ENCODE peak calls at places on chromosomes 11 and 22, in five cellular contexts. One of them, this sample, is unnamed.

GRCh38 chr11:3855808-3856491 is 486 bp downstream of the STIM1 start:
- DNase-seq in neural crest cell: peak
- DNase-seq in pulmonary artery endothelial cell: no peak
- DNase-seq in cardiac septum: peak
- DNase-seq in stimulated activated CD4-positive, alpha-beta T cell treated with anti-CD3 and anti-CD28 coated beads, Interleukin-1b, Interleukin-23, amount 100 ng/mL, for 48 hours: peak
- DNase-seq in this sample: no peak

GRCh38 chr22:46004105-46004866 is 27.3 kb upstream of the WNT7B start:
- DNase-seq in neural crest cell: no peak
- DNase-seq in pulmonary artery endothelial cell: no peak
- DNase-seq in cardiac septum: no peak
- DNase-seq in stimulated activated CD4-positive, alpha-beta T cell treated with anti-CD3 and anti-CD28 coated beads, Interleukin-1b, Interleukin-23, amount 100 ng/mL, for 48 hours: no peak
- DNase-seq in this sample: no peak

GRCh38 chr11:109668973-109669634 is 247.1 kb downstream of the C11orf87 start:
- DNase-seq in neural crest cell: no peak
- DNase-seq in pulmonary artery endothelial cell: no peak
- DNase-seq in cardiac septum: no peak
- DNase-seq in stimulated activated CD4-positive, alpha-beta T cell treated with anti-CD3 and anti-CD28 coated beads, Interleukin-1b, Interleukin-23, amount 100 ng/mL, for 48 hours: no peak
- DNase-seq in this sample: no peak

GRCh38 chr11:38687008-38687407 is 2089.0 kb upstream of the RAG2 start:
- DNase-seq in neural crest cell: no peak
- DNase-seq in pulmonary artery endothelial cell: no peak
- DNase-seq in cardiac septum: no peak
- DNase-seq in stimulated activated CD4-positive, alpha-beta T cell treated with anti-CD3 and anti-CD28 coated beads, Interleukin-1b, Interleukin-23, amount 100 ng/mL, for 48 hours: no peak
- DNase-seq in this sample: no peak

GRCh38 chr11:66020618-66021357 is 5.5 kb downstream of the CATSPER1 start:
- DNase-seq in neural crest cell: no peak
- DNase-seq in pulmonary artery endothelial cell: peak
- DNase-seq in cardiac septum: peak
- DNase-seq in stimulated activated CD4-positive, alpha-beta T cell treated with anti-CD3 and anti-CD28 coated beads, Interleukin-1b, Interleukin-23, amount 100 ng/mL, for 48 hours: no peak
- DNase-seq in this sample: no peak

GRCh38 chr22:49993649-49994360 is 18.8 kb downstream of the IL17REL start:
- DNase-seq in neural crest cell: no peak
- DNase-seq in pulmonary artery endothelial cell: no peak
- DNase-seq in cardiac septum: peak
- DNase-seq in stimulated activated CD4-positive, alpha-beta T cell treated with anti-CD3 and anti-CD28 coated beads, Interleukin-1b, Interleukin-23, amount 100 ng/mL, for 48 hours: no peak
- DNase-seq in this sample: no peak

GRCh38 chr22:37187891-37188761 is at the start of gene C1QTNF6:
- DNase-seq in neural crest cell: peak
- DNase-seq in pulmonary artery endothelial cell: no peak
- DNase-seq in cardiac septum: peak
- DNase-seq in stimulated activated CD4-positive, alpha-beta T cell treated with anti-CD3 and anti-CD28 coated beads, Interleukin-1b, Interleukin-23, amount 100 ng/mL, for 48 hours: no peak
- DNase-seq in this sample: no peak

GRCh38 chr11:8098361-8098760 is 17.4 kb downstream of the TUB start:
- DNase-seq in neural crest cell: no peak
- DNase-seq in pulmonary artery endothelial cell: no peak
- DNase-seq in cardiac septum: no peak
- DNase-seq in stimulated activated CD4-positive, alpha-beta T cell treated with anti-CD3 and anti-CD28 coated beads, Interleukin-1b, Interleukin-23, amount 100 ng/mL, for 48 hours: no peak
- DNase-seq in this sample: no peak

GRCh38 chr11:42777776-42778175 is 534.0 kb upstream of the API5 start:
- DNase-seq in neural crest cell: no peak
- DNase-seq in pulmonary artery endothelial cell: no peak
- DNase-seq in cardiac septum: no peak
- DNase-seq in stimulated activated CD4-positive, alpha-beta T cell treated with anti-CD3 and anti-CD28 coated beads, Interleukin-1b, Interleukin-23, amount 100 ng/mL, for 48 hours: no peak
- DNase-seq in this sample: no peak

GRCh38 chr11:43685483-43685882 is 4.9 kb downstream of the HSD17B12 start:
- DNase-seq in neural crest cell: no peak
- DNase-seq in pulmonary artery endothelial cell: no peak
- DNase-seq in cardiac septum: no peak
- DNase-seq in stimulated activated CD4-positive, alpha-beta T cell treated with anti-CD3 and anti-CD28 coated beads, Interleukin-1b, Interleukin-23, amount 100 ng/mL, for 48 hours: no peak
- DNase-seq in this sample: no peak

GRCh38 chr11:126384449-126385070 is 29.1 kb downstream of the ST3GAL4 start:
- DNase-seq in neural crest cell: no peak
- DNase-seq in pulmonary artery endothelial cell: no peak
- DNase-seq in cardiac septum: no peak
- DNase-seq in stimulated activated CD4-positive, alpha-beta T cell treated with anti-CD3 and anti-CD28 coated beads, Interleukin-1b, Interleukin-23, amount 100 ng/mL, for 48 hours: no peak
- DNase-seq in this sample: no peak

GRCh38 chr11:34890812-34891211 is 25.4 kb downstream of the APIP start:
- DNase-seq in neural crest cell: no peak
- DNase-seq in pulmonary artery endothelial cell: no peak
- DNase-seq in cardiac septum: no peak
- DNase-seq in stimulated activated CD4-positive, alpha-beta T cell treated with anti-CD3 and anti-CD28 coated beads, Interleukin-1b, Interleukin-23, amount 100 ng/mL, for 48 hours: no peak
- DNase-seq in this sample: peak

This sample was measured in glomerular endothelial cell.